ENCODE peak calls at places on chromosomes 7 and 10, in six cellular contexts. K is body of pancreas, B is PC-3, C is colonic mucosa, H is heart right ventricle, G is mesendoderm. W is an unnamed sample.

GRCh38 chr7:155590215-155591023 is 44.1 kb upstream of the CNPY1 start:
- DNase-seq in H (peak; percentile 29), B (no peak), G (peak; percentile 97), K (peak; percentile 60), C (no peak), W (peak; percentile 43)

GRCh38 chr7:157488966-157489365 is 152.2 kb downstream of the DNAJB6 start:
- DNase-seq in K (no peak), C (no peak), G (no peak), H (no peak), B (no peak), W (no peak)

GRCh38 chr7:96691692-96692091 is 18.0 kb downstream of the SEM1 start:
- DNase-seq in G (no peak), H (no peak), K (no peak), C (no peak), B (no peak), W (no peak)

GRCh38 chr7:123208793-123209192 is 9.0 kb upstream of the SLC13A1 start:
- DNase-seq in K (peak; percentile 17), B (peak; percentile 35), C (no peak), H (no peak), G (peak; percentile 53), W (no peak)

GRCh38 chr10:125283191-125283590 is 122.8 kb upstream of the CTBP2 start:
- DNase-seq in G (peak; percentile 50), B (no peak), H (no peak), K (no peak), C (peak; percentile 64), W (no peak)

GRCh38 chr7:129886184-129886817 is 66.5 kb downstream of the UBE2H start:
- DNase-seq in C (no peak), H (no peak), K (peak; percentile 47), G (no peak), B (no peak), W (no peak)

GRCh38 chr10:113680172-113681111 is 730 bp downstream of the CASP7 start:
- DNase-seq in C (peak; percentile 80), G (no peak), K (peak; percentile 48), B (peak; percentile 69), H (peak; percentile 41), W (peak; percentile 46)

GRCh38 chr7:1677206-1678069 is 7.4 kb downstream of the ELFN1 start:
- DNase-seq in K (no peak), H (no peak), C (no peak), G (no peak), B (no peak), W (peak; percentile 29)

GRCh38 chr7:22427855-22428254 is 70.9 kb upstream of the RAPGEF5 start:
- DNase-seq in K (no peak), G (no peak), H (no peak), C (no peak), B (no peak), W (no peak)

GRCh38 chr10:113957013-113957412 is 86.7 kb upstream of the ADRB1 start:
- DNase-seq in K (no peak), B (peak; percentile 62), C (no peak), G (no peak), H (no peak), W (no peak)

GRCh38 chr7:41996381-41997035 is 240.5 kb downstream of the GLI3 start:
- DNase-seq in B (peak; percentile 95), C (no peak), K (no peak), G (no peak), H (no peak), W (no peak)
- H3K4me1 ChIP-seq in B (peaks cover 75% of the 10 kb centered on the region), C (no peaks in the 10 kb centered on the region), K (no peaks in the 10 kb centered on the region), G (no peaks in the 10 kb centered on the region), H (peaks cover 11% of the 10 kb centered on the region), W (no peaks in the 10 kb centered on the region)

GRCh38 chr7:17307033-17307432 is 8.6 kb downstream of the AHR start:
- DNase-seq in B (no peak), G (no peak), C (no peak), K (peak; percentile 26), H (no peak), W (no peak)

GRCh38 chr7:17304926-17305325 is 6.5 kb downstream of the AHR start:
- DNase-seq in C (no peak), B (peak; percentile 97), K (peak; percentile 27), H (no peak), G (peak; percentile 18), W (no peak)

GRCh38 chr7:17307558-17307957 is 9.1 kb downstream of the AHR start:
- DNase-seq in K (no peak), G (no peak), C (no peak), H (no peak), B (no peak), W (no peak)

GRCh38 chr7:17307969-17308648 is 9.7 kb downstream of the AHR start:
- DNase-seq in B (no peak), K (no peak), H (no peak), C (no peak), G (no peak), W (no peak)

GRCh38 chr7:17305387-17306171 is 7.1 kb downstream of the AHR start:
- DNase-seq in H (no peak), B (no peak), K (no peak), C (no peak), G (no peak), W (no peak)
- H3K27ac ChIP-seq in H (peak overlapping the region; percentile 95), B (peak overlapping the region; percentile 73), K (no peak overlapping the region), C (peak overlapping the region; percentile 10), G (no peak overlapping the region), W (peak overlapping the region; percentile 66)

GRCh38 chr10:123357363-123358075 is 203.3 kb downstream of the BUB3 start:
- DNase-seq in C (no peak), G (peak; percentile 23), H (no peak), B (no peak), K (no peak), W (no peak)
- H3K4me3 ChIP-seq in C (no peak overlapping the region), G (no peak overlapping the region), H (no peak overlapping the region), B (no peak overlapping the region), K (no peak overlapping the region), W (no peak overlapping the region)

GRCh38 chr10:3783313-3783689 is 1.7 kb downstream of the KLF6 start:
- DNase-seq in B (peak; percentile 42), H (peak; percentile 49), K (peak; percentile 73), C (peak; percentile 58), G (peak; percentile 81), W (peak; percentile 66)
- H3K4me1 ChIP-seq in B (peaks cover 43% of the 10 kb centered on the region), H (peaks cover 50% of the 10 kb centered on the region), K (peaks cover 54% of the 10 kb centered on the region), C (peaks cover 14% of the 10 kb centered on the region), G (peaks cover 17% of the 10 kb centered on the region), W (peaks cover 40% of the 10 kb centered on the region)

GRCh38 chr7:108492742-108493141 is 33.2 kb downstream of the PNPLA8 start:
- DNase-seq in G (peak; percentile 57), B (peak; percentile 70), C (no peak), K (no peak), H (no peak), W (no peak)
- H3K27ac ChIP-seq in G (no peak overlapping the region), B (no peak overlapping the region), C (no peak overlapping the region), K (no peak overlapping the region), H (no peak overlapping the region), W (no peak overlapping the region)

GRCh38 chr10:95260397-95260881 is 30.4 kb downstream of the PDLIM1 start:
- DNase-seq in G (peak; percentile 98), K (peak; percentile 40), B (peak; percentile 66), C (peak; percentile 21), H (no peak), W (no peak)

GRCh38 chr10:95262763-95263518 is 27.9 kb downstream of the PDLIM1 start:
- DNase-seq in H (no peak), B (no peak), G (no peak), C (no peak), K (no peak), W (no peak)

GRCh38 chr10:95263864-95264226 is 27.0 kb downstream of the PDLIM1 start:
- DNase-seq in G (no peak), H (no peak), C (no peak), K (no peak), B (no peak), W (no peak)

GRCh38 chr10:95261926-95262325 is 28.9 kb downstream of the PDLIM1 start:
- DNase-seq in C (peak; percentile 4), K (no peak), G (peak; percentile 69), H (no peak), B (no peak), W (no peak)

GRCh38 chr10:95260909-95261552 is 29.8 kb downstream of the PDLIM1 start:
- DNase-seq in K (no peak), H (no peak), G (peak; percentile 65), C (peak; percentile 15), B (peak; percentile 46), W (no peak)
- H3K4me3 ChIP-seq in K (no peak overlapping the region), H (no peak overlapping the region), G (no peak overlapping the region), C (no peak overlapping the region), B (peak overlapping the region; percentile 19), W (no peak overlapping the region)

DNA sequence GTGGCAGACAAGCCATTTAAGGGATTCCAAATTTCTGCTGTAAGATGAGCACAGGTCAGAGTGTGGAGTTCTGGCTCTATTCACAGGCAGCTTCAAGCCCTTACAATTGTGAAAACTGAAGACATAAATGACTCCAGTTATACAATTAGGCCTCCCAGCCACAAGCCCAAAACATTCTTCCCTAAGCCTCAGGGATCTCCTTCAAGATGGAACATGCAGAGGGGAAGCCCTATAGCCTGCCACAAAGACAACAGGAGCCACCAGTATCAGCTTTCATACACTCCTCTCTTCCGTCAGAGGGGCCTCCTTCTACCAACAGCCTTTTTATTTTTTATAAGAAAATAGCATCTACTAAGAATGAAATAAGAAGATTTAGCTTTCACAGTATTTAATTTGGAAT is 46.5 kb downstream of the DLD start:
- DNase-seq in G (no peak), K (no peak), C (no peak), H (no peak), B (no peak), W (no peak)
- H3K4me1 ChIP-seq in G (no peaks in the 10 kb centered on the region), K (no peaks in the 10 kb centered on the region), C (no peaks in the 10 kb centered on the region), H (peaks cover 69% of the 10 kb centered on the region), B (peaks cover 10% of the 10 kb centered on the region), W (peaks cover 10% of the 10 kb centered on the region)

DNA sequence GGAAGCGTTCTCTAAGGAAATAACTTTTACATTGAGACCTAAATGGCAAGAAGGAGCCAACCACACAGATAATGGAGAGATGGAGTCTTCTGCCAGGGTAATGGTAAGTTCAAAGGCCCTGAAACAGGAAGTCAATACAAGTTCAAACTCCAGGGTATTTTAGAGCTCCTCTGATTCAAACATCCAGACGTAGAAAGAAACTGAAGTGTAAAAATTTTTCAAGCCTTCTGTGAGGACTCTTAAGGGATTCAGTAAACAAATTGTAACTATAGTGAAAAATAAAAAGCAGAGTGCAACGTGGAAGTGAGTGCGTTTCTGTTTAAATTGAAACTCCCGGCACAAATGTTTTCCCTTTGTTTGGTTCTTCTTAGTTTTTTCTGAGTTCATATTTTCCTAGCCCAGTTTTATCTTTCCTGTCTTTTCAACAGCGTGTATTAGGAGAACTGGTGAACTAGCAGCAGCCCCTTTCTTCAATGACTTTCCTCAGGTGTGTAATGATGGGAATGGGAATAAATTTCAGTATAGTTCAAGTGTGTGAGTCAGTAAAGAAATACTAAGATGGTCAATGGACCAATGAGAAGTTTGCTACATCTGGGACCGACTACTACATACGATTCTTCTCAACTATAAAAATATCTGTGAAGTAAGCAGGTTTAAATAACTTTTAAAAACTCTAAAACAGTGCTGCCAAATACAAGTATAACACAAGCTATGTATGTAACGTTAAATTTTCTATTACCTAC is 298.9 kb downstream of the CSTF2T start:
- DNase-seq in C (no peak), B (no peak), H (no peak), K (no peak), G (no peak), W (no peak)
- H3K27ac ChIP-seq in C (no peak overlapping the region), B (no peak overlapping the region), H (no peak overlapping the region), K (no peak overlapping the region), G (no peak overlapping the region), W (no peak overlapping the region)

DNA sequence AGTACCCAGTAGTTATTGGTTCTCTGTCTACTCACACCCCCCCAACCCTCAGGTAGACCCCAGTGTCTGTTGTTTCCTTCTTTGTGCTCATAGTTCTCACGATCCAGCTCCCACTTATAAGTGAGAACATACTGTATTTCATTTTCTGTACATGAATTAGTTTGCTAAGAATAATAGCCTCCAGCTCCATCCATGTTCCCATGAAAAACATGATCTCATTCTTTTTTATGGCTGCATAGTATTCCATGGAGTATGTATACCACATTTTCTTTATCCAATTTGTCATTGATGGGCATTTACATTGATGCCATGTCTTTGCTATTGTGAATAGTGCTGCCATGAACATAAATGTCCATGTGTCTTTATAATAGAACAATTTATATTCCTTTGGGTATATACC is 2.6 kb upstream of the FRMPD2 start:
- DNase-seq in B (no peak), G (no peak), H (no peak), C (no peak), K (no peak), W (no peak)
- H3K4me3 ChIP-seq in B (no peak overlapping the region), G (no peak overlapping the region), H (no peak overlapping the region), C (no peak overlapping the region), K (no peak overlapping the region), W (no peak overlapping the region)